ENCODE peak calls at places on chromosome 11, in ten cellular contexts. J, O, U, G, B, V, T, M, N and I are unnamed samples.

GRCh38 chr11:94550513-94550912 is 6.8 kb downstream of the FUT4 start:
- DNase-seq in J (no peak), O (no peak), U (no peak), G (no peak), B (no peak), V (no peak), T (no peak), M (no peak), N (no peak), I (no peak)

GRCh38 chr11:129694538-129694937 is 121.1 kb upstream of the TMEM45B start:
- DNase-seq in J (no peak), O (peak; percentile 32), U (peak; percentile 6), G (no peak), B (no peak), V (no peak), T (no peak), M (no peak), N (no peak), I (no peak)

GRCh38 chr11:73384871-73385692 is 8.9 kb downstream of the RELT start:
- DNase-seq in J (no peak), O (no peak), U (no peak), G (no peak), B (no peak), V (no peak), T (peak; percentile 59), M (peak; percentile 88), N (no peak), I (no peak)

GRCh38 chr11:14081541-14082211 is 119.2 kb downstream of the SPON1 start:
- DNase-seq in J (no peak), O (no peak), U (peak; percentile 18), G (no peak), B (no peak), V (no peak), T (no peak), M (no peak), N (no peak), I (no peak)

GRCh38 chr11:14969922-14970323 is 2.2 kb downstream of the CALCA start:
- DNase-seq in J (peak; percentile 25), O (peak; percentile 86), U (peak; percentile 51), G (peak; percentile 44), B (peak; percentile 25), V (no peak), T (peak; percentile 13), M (no peak), N (no peak), I (peak; percentile 7)

GRCh38 chr11:37076866-37077265 is 478.8 kb upstream of the RAG2 start:
- DNase-seq in J (no peak), O (no peak), U (no peak), G (no peak), B (no peak), V (no peak), T (no peak), M (no peak), N (no peak), I (no peak)

GRCh38 chr11:7490054-7490453 is 4.7 kb downstream of the OLFML1 start:
- DNase-seq in J (peak; percentile 20), O (no peak), U (peak; percentile 85), G (no peak), B (no peak), V (no peak), T (no peak), M (no peak), N (no peak), I (no peak)

GRCh38 chr11:47611240-47611863 is 17.1 kb upstream of the C1QTNF4 start:
- DNase-seq in J (no peak), O (no peak), U (no peak), G (no peak), B (peak; percentile 33), V (no peak), T (no peak), M (no peak), N (no peak), I (no peak)

DNA sequence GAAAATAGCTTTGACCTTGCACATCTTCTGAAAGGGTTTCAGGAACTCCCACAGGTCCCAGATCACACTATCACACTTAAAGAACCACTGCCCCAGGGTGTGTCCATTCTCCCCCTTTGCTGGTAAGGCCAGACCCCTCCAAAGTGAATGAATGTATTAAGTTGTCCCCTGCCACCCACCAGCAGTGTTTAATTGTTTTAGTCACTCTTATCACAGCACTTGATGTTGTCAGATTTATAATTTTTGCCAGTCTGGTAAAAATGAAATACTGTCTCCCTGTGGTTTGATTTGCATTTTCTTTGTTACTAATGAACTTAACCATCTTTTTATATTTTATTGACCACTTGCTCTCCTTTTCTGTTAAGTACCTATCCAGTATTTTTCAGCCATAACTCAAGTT is 89.6 kb upstream of the RAB1B start:
- DNase-seq in J (no peak), O (no peak), U (no peak), G (no peak), B (no peak), V (no peak), T (no peak), M (no peak), N (no peak), I (no peak)
- H3K27ac ChIP-seq in J (no peak overlapping the region), O (no peak overlapping the region), U (no peak overlapping the region), G (no peak overlapping the region), B (no peak overlapping the region), V (no peak overlapping the region), T (no peak overlapping the region), M (no peak overlapping the region), N (no peak overlapping the region), I (no peak overlapping the region)

GRCh38 chr11:64801591-64802369 is 1.2 kb downstream of the MAP4K2 start:
- DNase-seq in J (no peak), O (no peak), U (no peak), G (no peak), B (no peak), V (no peak), T (no peak), M (no peak), N (no peak), I (no peak)

GRCh38 chr11:64799925-64800632 is 2.9 kb downstream of the MAP4K2 start:
- DNase-seq in J (no peak), O (no peak), U (no peak), G (no peak), B (no peak), V (no peak), T (no peak), M (no peak), N (no peak), I (no peak)

GRCh38 chr11:64802370-64803162 is 448 bp downstream of the MAP4K2 start:
- DNase-seq in J (no peak), O (peak; percentile 17), U (no peak), G (no peak), B (no peak), V (no peak), T (no peak), M (peak; percentile 72), N (no peak), I (no peak)

GRCh38 chr11:64799256-64799924 is 3.6 kb downstream of the MAP4K2 start:
- DNase-seq in J (no peak), O (no peak), U (no peak), G (no peak), B (no peak), V (no peak), T (no peak), M (peak; percentile 66), N (no peak), I (no peak)

DNA sequence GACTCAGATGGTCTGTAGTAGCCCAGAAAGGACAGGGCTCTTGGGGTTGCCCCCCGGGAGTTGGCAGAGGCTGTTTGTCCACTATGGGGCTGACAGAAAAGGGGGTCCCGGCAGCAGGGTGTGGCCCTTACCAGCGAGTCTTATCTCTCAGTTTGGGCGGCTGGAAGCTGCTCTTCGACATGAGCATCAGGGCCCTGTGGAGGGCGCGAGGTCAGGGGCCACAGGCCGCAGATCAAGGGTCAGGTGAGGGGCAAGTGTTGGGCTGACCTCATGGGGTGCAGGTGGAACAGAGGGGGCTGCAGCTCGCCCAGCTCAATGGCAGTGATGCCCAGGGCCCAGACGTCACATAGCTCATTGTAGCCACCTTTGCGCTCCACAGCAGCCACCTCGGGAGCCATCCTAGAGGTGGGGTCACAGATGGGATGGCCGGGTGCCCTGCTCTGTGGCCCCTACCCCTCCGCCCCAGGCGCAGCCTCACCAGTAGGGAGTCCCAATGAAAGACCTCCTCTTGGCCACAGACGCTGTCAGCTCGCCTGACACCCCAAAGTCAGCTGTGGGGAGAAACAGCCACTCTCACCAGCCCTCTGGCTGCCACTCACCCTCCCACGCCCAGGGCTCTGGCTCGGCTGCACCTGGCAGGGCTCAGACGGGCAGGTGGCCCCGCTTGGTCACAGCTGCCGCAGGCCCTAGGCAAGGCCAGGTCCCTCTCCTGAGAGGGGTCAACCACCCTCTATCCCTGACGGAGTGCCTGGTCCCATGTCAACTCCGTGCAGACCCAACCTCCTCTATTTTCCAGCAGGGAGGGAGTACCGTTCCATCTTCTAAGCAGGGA is 2.2 kb downstream of the MAP4K2 start:
- DNase-seq in J (no peak), O (no peak), U (no peak), G (no peak), B (no peak), V (no peak), T (no peak), M (peak; percentile 47), N (no peak), I (no peak)
- H3K4me3 ChIP-seq in J (no peak overlapping the region), O (no peak overlapping the region), U (no peak overlapping the region), G (no peak overlapping the region), B (no peak overlapping the region), V (no peak overlapping the region), T (no peak overlapping the region), M (peak overlapping the region; percentile 85), N (no peak overlapping the region), I (no peak overlapping the region)

DNA sequence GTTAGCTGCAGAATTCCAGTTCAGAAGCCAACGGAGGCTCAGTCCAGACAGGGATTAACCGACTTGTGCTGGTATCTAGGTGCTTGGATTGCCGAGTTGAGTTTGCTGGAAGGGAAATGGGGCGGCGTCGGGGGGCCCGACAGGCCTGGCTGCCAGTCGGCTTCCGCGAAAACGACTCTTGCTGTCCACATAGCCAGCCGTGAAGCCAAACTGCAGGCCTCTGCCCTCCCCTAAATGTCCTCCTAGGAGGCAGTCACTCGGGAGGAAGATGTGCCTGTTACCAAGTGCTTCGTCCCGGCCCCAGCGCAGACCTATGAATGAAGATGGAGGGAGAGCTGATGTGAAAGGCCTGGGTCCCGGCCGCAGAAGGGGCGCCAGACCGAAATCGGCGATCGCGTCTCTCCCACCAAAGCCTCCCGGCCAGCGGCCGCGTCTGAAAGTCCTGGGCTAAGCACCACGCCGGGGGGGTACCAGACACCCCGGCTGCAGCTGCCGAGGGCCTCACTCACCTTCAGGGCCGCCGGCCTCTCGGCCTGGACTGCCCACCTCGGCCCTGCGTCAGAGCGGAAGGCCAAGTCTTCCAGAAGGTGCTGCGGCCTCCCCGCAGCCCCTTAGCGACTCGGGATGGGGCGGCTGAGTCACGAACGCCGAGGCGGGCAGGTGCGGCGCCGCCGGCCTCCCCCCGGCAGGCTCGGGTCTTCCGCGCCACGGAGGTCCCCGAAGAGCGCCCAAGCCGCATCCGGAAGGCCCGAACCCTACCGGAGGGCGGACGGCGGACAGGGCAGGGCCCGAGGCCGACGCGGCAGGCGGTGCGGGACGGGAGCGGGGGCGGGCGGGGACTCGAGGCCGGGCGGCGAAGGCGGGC is 7.5 kb downstream of the DPAGT1 start:
- DNase-seq in J (peak; percentile 18), O (peak; percentile 48), U (peak; percentile 68), G (peak; percentile 34), B (no peak), V (no peak), T (peak; percentile 73), M (peak; percentile 41), N (no peak), I (peak; percentile 46)
- H3K36me3 ChIP-seq in J (peaks cover 30% of the 10 kb centered on the region), O (peaks cover 19% of the 10 kb centered on the region), U (peaks cover 10% of the 10 kb centered on the region), G (peaks cover 12% of the 10 kb centered on the region), B (peaks cover 5% of the 10 kb centered on the region), V (peaks cover 24% of the 10 kb centered on the region), T (peaks cover 27% of the 10 kb centered on the region), M (no peaks in the 10 kb centered on the region), N (peaks cover 18% of the 10 kb centered on the region), I (peaks cover 17% of the 10 kb centered on the region)

DNA sequence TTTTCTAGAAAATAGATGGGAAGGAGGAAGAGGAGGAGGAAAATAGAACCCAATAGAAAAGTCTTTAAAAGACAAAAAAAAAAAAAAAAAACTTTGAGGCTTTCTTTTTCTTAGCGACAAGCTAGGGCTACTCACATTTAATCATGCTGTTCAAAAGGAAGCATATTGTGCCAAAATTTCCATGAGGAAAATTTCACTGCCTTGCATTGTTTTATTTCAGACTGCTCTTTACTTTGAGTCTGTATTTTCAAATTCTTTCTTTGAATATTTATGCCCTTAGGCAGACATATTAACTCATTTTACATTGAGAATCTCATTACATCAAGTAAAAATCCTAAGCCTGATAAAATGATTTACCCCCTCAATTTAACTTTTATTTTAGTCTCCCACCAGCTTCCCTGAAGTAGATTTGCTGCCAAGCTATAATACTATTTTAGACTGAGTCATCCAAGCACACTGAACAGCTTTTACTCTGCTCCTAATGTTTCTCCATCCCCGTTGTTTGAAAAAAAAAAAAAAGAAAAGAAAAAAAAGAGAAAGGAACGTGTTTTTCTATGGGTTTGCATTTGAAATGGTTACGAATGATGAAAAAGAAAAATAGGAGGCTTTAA is 189.3 kb upstream of the MTMR2 start:
- DNase-seq in J (no peak), O (no peak), U (peak; percentile 84), G (no peak), B (no peak), V (no peak), T (no peak), M (no peak), N (no peak), I (no peak)
- H3K27ac ChIP-seq in J (peak overlapping the region; percentile 5), O (no peak overlapping the region), U (peak overlapping the region; percentile 79), G (no peak overlapping the region), B (no peak overlapping the region), V (no peak overlapping the region), T (peak overlapping the region; percentile 36), M (no peak overlapping the region), N (peak overlapping the region; percentile 72), I (no peak overlapping the region)